ENCODE peak calls at places on chromosome 12, in five cellular contexts. Y, L, E, K and P are unnamed samples.

GRCh38 chr12:92566448-92567040 is 136.2 kb upstream of the PLEKHG7 start:
- DNase-seq in Y (no peak), L (no peak), E (no peak), K (no peak), P (no peak)

GRCh38 chr12:51726931-51727330 is 121.6 kb downstream of the FIGNL2 start:
- DNase-seq in Y (no peak), L (no peak), E (no peak), K (no peak), P (no peak)

GRCh38 chr12:98698603-98699463 is 53.7 kb downstream of the APAF1 start:
- DNase-seq in Y (peak; percentile 9), L (no peak), E (peak; percentile 31), K (no peak), P (no peak)

GRCh38 chr12:32921397-32921796 is 24.8 kb upstream of the PKP2 start:
- DNase-seq in Y (no peak), L (no peak), E (no peak), K (no peak), P (no peak)

GRCh38 chr12:112285600-112286401 is 96.4 kb downstream of the HECTD4 start:
- DNase-seq in Y (no peak), L (no peak), E (no peak), K (no peak), P (no peak)

GRCh38 chr12:11542599-11542998 is 106.9 kb upstream of the ETV6 start:
- DNase-seq in Y (no peak), L (no peak), E (no peak), K (no peak), P (no peak)

GRCh38 chr12:44875417-44875953 is 630 bp downstream of the NELL2 start:
- DNase-seq in Y (no peak), L (no peak), E (no peak), K (no peak), P (peak; percentile 39)

GRCh38 chr12:131833896-131834641 is 5.9 kb downstream of the MMP17 start:
- DNase-seq in Y (no peak), L (no peak), E (no peak), K (no peak), P (no peak)

GRCh38 chr12:132560831-132561783 is 49.3 kb downstream of the LRCOL1 start:
- DNase-seq in Y (peak; percentile 46), L (no peak), E (peak; percentile 54), K (peak; percentile 81), P (peak; percentile 91)

GRCh38 chr12:12072064-12072760 is 1.5 kb downstream of the BCL2L14 start:
- DNase-seq in Y (peak; percentile 5), L (no peak), E (peak; percentile 73), K (peak; percentile 36), P (no peak)

GRCh38 chr12:78421011-78421410 is 443.6 kb upstream of the SYT1 start:
- DNase-seq in Y (no peak), L (no peak), E (no peak), K (no peak), P (no peak)

GRCh38 chr12:52380271-52380694 is 5.2 kb downstream of the KRT84 start:
- DNase-seq in Y (no peak), L (no peak), E (peak; percentile 57), K (no peak), P (peak; percentile 58)

GRCh38 chr12:20367731-20368652 is at the start of gene PDE3A:
- DNase-seq in Y (no peak), L (no peak), E (no peak), K (peak; percentile 67), P (peak; percentile 75)

GRCh38 chr12:96266238-96266637 is 72.1 kb downstream of the ELK3 start:
- DNase-seq in Y (no peak), L (no peak), E (no peak), K (no peak), P (no peak)

GRCh38 chr12:74111688-74112360 is 425.8 kb upstream of the ATXN7L3B start:
- DNase-seq in Y (no peak), L (no peak), E (no peak), K (peak; percentile 24), P (peak; percentile 44)

GRCh38 chr12:54230555-54230954 is 41.8 kb upstream of the SMUG1 start:
- DNase-seq in Y (no peak), L (no peak), E (no peak), K (no peak), P (no peak)

GRCh38 chr12:106228320-106228710 is 19.5 kb downstream of the CKAP4 start:
- DNase-seq in Y (no peak), L (no peak), E (no peak), K (no peak), P (no peak)

GRCh38 chr12:128266559-128267245 is at the start of gene TMEM132C:
- DNase-seq in Y (no peak), L (no peak), E (no peak), K (no peak), P (peak; percentile 69)

GRCh38 chr12:27158322-27158721 is 75.9 kb upstream of the C12orf71 start:
- DNase-seq in Y (no peak), L (no peak), E (no peak), K (no peak), P (no peak)

GRCh38 chr12:104223599-104224168 is 8.1 kb downstream of the TXNRD1 start:
- DNase-seq in Y (no peak), L (no peak), E (no peak), K (no peak), P (no peak)

GRCh38 chr12:121626087-121626852 is at the start of gene ORAI1:
- DNase-seq in Y (peak; percentile 95), L (no peak), E (peak; percentile 99), K (peak; percentile 96), P (peak; percentile 98)

GRCh38 chr12:51863921-51864700 is 15.6 kb upstream of the FIGNL2 start:
- DNase-seq in Y (no peak), L (no peak), E (no peak), K (peak; percentile 67), P (peak; percentile 91)

GRCh38 chr12:65891219-65891618 is 66.9 kb downstream of the HMGA2 start:
- DNase-seq in Y (no peak), L (no peak), E (no peak), K (no peak), P (no peak)

GRCh38 chr12:26513357-26514043 is 318.1 kb downstream of the SSPN start:
- DNase-seq in Y (no peak), L (no peak), E (no peak), K (no peak), P (no peak)

GRCh38 chr12:100706029-100706428 is 88.5 kb upstream of the ANO4 start:
- DNase-seq in Y (no peak), L (no peak), E (no peak), K (no peak), P (no peak)

GRCh38 chr12:108768591-108769500 is 37.5 kb upstream of the CORO1C start:
- DNase-seq in Y (no peak), L (no peak), E (peak; percentile 65), K (peak; percentile 28), P (peak; percentile 57)

GRCh38 chr12:33752854-33753253 is 269.4 kb upstream of the ALG10 start:
- DNase-seq in Y (no peak), L (no peak), E (no peak), K (no peak), P (no peak)

GRCh38 chr12:55795950-55796349 is 21.6 kb downstream of the SARNP start:
- DNase-seq in Y (no peak), L (no peak), E (no peak), K (no peak), P (no peak)

GRCh38 chr12:104219361-104219892 is 3.8 kb downstream of the TXNRD1 start:
- DNase-seq in Y (no peak), L (no peak), E (no peak), K (no peak), P (no peak)